ENCODE peak calls at places on chromosomes 1 and 21, in eight cellular contexts. K is PC-9, O is fibroblast of lung, W is psoas muscle, R is uterus, P is colonic mucosa, Q is ascending aorta, S is tibial artery. J is an unnamed sample.

GRCh38 chr1:54421101-54421504 is 14.9 kb upstream of the SSBP3 start:
- DNase-seq in K (peak; percentile 75), O (peak; percentile 16), P (no peak), R (no peak), W (no peak), S (no peak), Q (no peak), J (no peak)

GRCh38 chr1:14149431-14149830 is 449.1 kb upstream of the KAZN start:
- DNase-seq in K (no peak), O (peak; percentile 16), Q (no peak), S (no peak), R (no peak), W (no peak), P (no peak), J (no peak)

GRCh38 chr1:198794498-198794897 is 155.7 kb downstream of the PTPRC start:
- DNase-seq in P (no peak), K (no peak), O (peak; percentile 54), W (no peak), Q (no peak), S (no peak), R (no peak), J (no peak)

GRCh38 chr21:26798856-26799751 is 46.1 kb downstream of the ADAMTS1 start:
- DNase-seq in W (no peak), O (no peak), K (no peak), Q (no peak), R (no peak), S (no peak), P (no peak), J (no peak)

GRCh38 chr1:162485236-162485635 is 12.4 kb upstream of the UHMK1 start:
- DNase-seq in K (no peak), Q (no peak), R (no peak), O (peak; percentile 9), W (no peak), P (no peak), S (no peak), J (no peak)

GRCh38 chr1:227333423-227333822 is 15.1 kb upstream of the CDC42BPA start:
- DNase-seq in R (no peak), S (no peak), Q (no peak), W (no peak), O (peak; percentile 28), P (no peak), K (no peak), J (no peak)

GRCh38 chr1:226973898-226974543 is 33.9 kb downstream of the COQ8A start:
- DNase-seq in S (peak; percentile 79), O (peak; percentile 6), K (peak; percentile 41), P (peak; percentile 18), Q (no peak), R (peak; percentile 82), W (peak; percentile 81), J (no peak)

GRCh38 chr1:158494737-158495136 is 22.7 kb downstream of the OR10R2 start:
- DNase-seq in S (no peak), O (no peak), R (no peak), K (no peak), W (no peak), P (no peak), Q (no peak), J (no peak)

GRCh38 chr1:36224537-36225297 is 474 bp downstream of the THRAP3 start:
- DNase-seq in Q (peak; percentile 55), S (peak; percentile 83), K (peak; percentile 84), R (peak; percentile 76), W (no peak), P (peak; percentile 84), O (peak; percentile 84), J (no peak)

GRCh38 chr1:195934839-195935557 is 673.2 kb downstream of the KCNT2 start:
- DNase-seq in K (no peak), S (no peak), Q (no peak), W (no peak), R (no peak), O (no peak), P (no peak), J (no peak)

GRCh38 chr1:109773900-109774485 is 10.3 kb upstream of the EPS8L3 start:
- DNase-seq in S (no peak), K (no peak), O (no peak), Q (no peak), P (no peak), R (no peak), W (peak; percentile 47), J (no peak)

GRCh38 chr21:35084869-35085268 is 35.8 kb upstream of the RUNX1 start:
- DNase-seq in R (no peak), K (peak; percentile 54), Q (no peak), P (no peak), W (no peak), O (peak; percentile 99), S (no peak), J (no peak)

GRCh38 chr1:3831689-3832088 is 25.3 kb downstream of the CEP104 start:
- DNase-seq in K (no peak), W (no peak), R (no peak), S (no peak), O (no peak), Q (no peak), P (no peak), J (no peak)

GRCh38 chr1:212097360-212097759 is 61.8 kb downstream of the DTL start:
- DNase-seq in K (no peak), S (no peak), P (no peak), W (no peak), O (no peak), Q (no peak), R (no peak), J (no peak)

GRCh38 chr1:181059435-181059834 is 25.7 kb downstream of the MR1 start:
- DNase-seq in R (no peak), P (no peak), S (no peak), Q (no peak), K (no peak), O (no peak), W (no peak), J (no peak)

GRCh38 chr1:63821650-63822049 is 47.8 kb downstream of the ROR1 start:
- DNase-seq in P (no peak), W (no peak), R (peak; percentile 53), Q (no peak), O (peak; percentile 88), S (no peak), K (peak; percentile 62), J (no peak)

GRCh38 chr1:224182057-224182865 is 779 bp upstream of the DEGS1 start:
- DNase-seq in K (peak; percentile 84), P (peak; percentile 24), Q (no peak), O (no peak), R (no peak), W (no peak), S (no peak), J (peak; percentile 49)

GRCh38 chr1:218330043-218330623 is 15.0 kb upstream of the TGFB2 start:
- DNase-seq in Q (no peak), O (peak; percentile 44), K (peak; percentile 48), R (no peak), W (no peak), P (no peak), S (no peak), J (no peak)

GRCh38 chr21:42524341-42525227 is 10.9 kb downstream of the SLC37A1 start:
- DNase-seq in K (no peak), W (peak; percentile 86), P (peak; percentile 79), R (peak; percentile 55), Q (no peak), O (peak; percentile 56), S (peak; percentile 69), J (no peak)

DNA sequence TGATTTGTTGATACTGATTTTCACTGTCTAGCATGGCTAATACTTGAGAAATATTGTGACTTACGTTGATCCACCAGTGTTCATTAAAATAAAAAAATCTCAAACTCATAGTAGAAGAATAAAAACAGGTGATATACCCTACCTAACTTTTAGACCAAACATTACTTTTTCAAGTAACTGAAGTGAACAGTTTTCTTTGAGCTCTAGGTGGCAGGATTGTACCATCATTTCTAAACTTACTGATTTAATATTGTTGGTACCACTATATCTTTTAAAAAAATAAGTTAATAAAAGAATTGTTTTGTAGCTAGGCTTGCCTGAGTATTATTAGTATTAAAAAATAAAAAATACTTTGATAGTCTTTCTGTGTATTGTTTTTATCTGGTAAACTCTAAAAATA is 21.5 kb downstream of the CDC73 start:
- DNase-seq in W (no peak), R (no peak), P (no peak), O (no peak), S (no peak), K (no peak), Q (no peak), J (no peak)
- TF ChIP-seq CTCF in W (peak; percentile 34), R (no peak), P (no peak), O (no peak), S (peak; percentile 12), K (peak; percentile 59), Q (peak; percentile 48), J (peak; percentile 36)

GRCh38 chr1:46719689-46720088 is 775 bp upstream of the EFCAB14 start:
- DNase-seq in O (no peak), K (peak; percentile 91), Q (no peak), W (no peak), R (no peak), P (peak; percentile 80), S (no peak), J (no peak)

GRCh38 chr1:46723901-46724300 is 5.0 kb upstream of the EFCAB14 start:
- DNase-seq in P (no peak), W (no peak), S (no peak), O (no peak), Q (no peak), K (no peak), R (no peak), J (no peak)

GRCh38 chr1:46718727-46719622 is at the start of gene EFCAB14:
- DNase-seq in O (peak; percentile 90), K (peak; percentile 91), S (peak; percentile 93), R (peak; percentile 92), Q (peak; percentile 83), P (peak; percentile 99), W (peak; percentile 98), J (peak; percentile 100)

GRCh38 chr1:46721806-46722205 is 2.9 kb upstream of the EFCAB14 start:
- DNase-seq in P (no peak), K (no peak), Q (no peak), O (no peak), W (no peak), S (no peak), R (no peak), J (no peak)

GRCh38 chr1:46721204-46721603 is 2.3 kb upstream of the EFCAB14 start:
- DNase-seq in O (no peak), K (no peak), R (no peak), S (no peak), Q (no peak), W (no peak), P (no peak), J (no peak)
- H3K27ac ChIP-seq in O (no peak overlapping the region), K (no peak overlapping the region), R (no peak overlapping the region), S (no peak overlapping the region), Q (no peak overlapping the region), W (no peak overlapping the region), P (no peak overlapping the region), J (no peak overlapping the region)

DNA sequence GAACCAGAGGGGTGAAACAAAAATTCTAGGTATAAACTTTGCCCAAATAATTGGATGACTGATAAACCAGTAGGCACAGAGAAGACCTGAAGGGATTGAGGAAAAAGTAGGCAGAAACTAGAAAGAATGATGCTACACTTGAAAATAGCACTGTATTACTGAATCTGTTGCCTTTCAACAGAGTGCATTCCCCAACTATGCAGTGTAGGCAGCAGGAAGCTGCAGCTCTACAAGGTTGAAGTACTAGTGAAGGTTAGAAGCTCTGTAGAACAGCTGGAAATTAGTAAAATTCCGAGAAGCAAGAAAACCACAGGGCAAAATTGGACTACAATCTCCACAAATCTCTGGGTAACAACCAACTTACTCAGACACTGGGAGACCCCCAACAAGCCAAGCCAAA is 27.4 kb downstream of the ZNF644 start:
- DNase-seq in O (no peak), R (no peak), W (no peak), K (no peak), S (no peak), P (no peak), Q (no peak), J (no peak)
- H3K9me3 ChIP-seq in O (no peaks in the 10 kb centered on the region), R (no peaks in the 10 kb centered on the region), W (no peaks in the 10 kb centered on the region), K (no peaks in the 10 kb centered on the region), S (peaks cover 6% of the 10 kb centered on the region), P (no peaks in the 10 kb centered on the region), Q (no peaks in the 10 kb centered on the region), J (peaks cover 7% of the 10 kb centered on the region)

GRCh38 chr1:70504821-70505193 is 93.7 kb downstream of the CTH start:
- DNase-seq in P (no peak), Q (no peak), R (peak; percentile 70), S (no peak), O (peak; percentile 71), W (no peak), K (no peak), J (no peak)
- TF ChIP-seq CTCF in P (no peak), Q (no peak), R (no peak), S (no peak), O (no peak), W (no peak), K (no peak), J (no peak)

J was measured in CD4-positive, alpha-beta T cell.